ENCODE peak calls at places on chromosomes 11 and 22, in four cellular contexts. One of them, this sample, is unnamed.

GRCh38 chr11:7020183-7020917 is at the start of the genes NLRP14 and ZNF214:
- DNase-seq in cardiac fibroblast: peak; percentile 96
- DNase-seq in activated CD4-positive, alpha-beta T cell treated with anti-CD3 and anti-CD28 coated beads for 4 hours: no peak
- DNase-seq in stimulated activated CD4-positive, alpha-beta T cell treated with anti-CD3 and anti-CD28 coated beads, Interleukin-1b, Interleukin-23, amount 100 ng/mL, for 24 hours: no peak
- DNase-seq in this sample: no peak

GRCh38 chr22:45502215-45503070 is at the start of gene FBLN1:
- DNase-seq in stimulated activated CD4-positive, alpha-beta T cell treated with anti-CD3 and anti-CD28 coated beads, Interleukin-1b, Interleukin-23, amount 100 ng/mL, for 24 hours: no peak
- DNase-seq in cardiac fibroblast: peak; percentile 46
- DNase-seq in activated CD4-positive, alpha-beta T cell treated with anti-CD3 and anti-CD28 coated beads for 4 hours: no peak
- DNase-seq in this sample: no peak

GRCh38 chr11:126892781-126893180 is 107.8 kb downstream of the KIRREL3 start:
- DNase-seq in activated CD4-positive, alpha-beta T cell treated with anti-CD3 and anti-CD28 coated beads for 4 hours: no peak
- DNase-seq in cardiac fibroblast: no peak
- DNase-seq in stimulated activated CD4-positive, alpha-beta T cell treated with anti-CD3 and anti-CD28 coated beads, Interleukin-1b, Interleukin-23, amount 100 ng/mL, for 24 hours: no peak
- DNase-seq in this sample: no peak

GRCh38 chr11:126257144-126257543 is 11.6 kb downstream of the SRPRA start:
- DNase-seq in activated CD4-positive, alpha-beta T cell treated with anti-CD3 and anti-CD28 coated beads for 4 hours: no peak
- DNase-seq in cardiac fibroblast: no peak
- DNase-seq in stimulated activated CD4-positive, alpha-beta T cell treated with anti-CD3 and anti-CD28 coated beads, Interleukin-1b, Interleukin-23, amount 100 ng/mL, for 24 hours: no peak
- DNase-seq in this sample: no peak

GRCh38 chr11:32586576-32587190 is 3.1 kb downstream of the EIF3M start:
- DNase-seq in activated CD4-positive, alpha-beta T cell treated with anti-CD3 and anti-CD28 coated beads for 4 hours: no peak
- DNase-seq in cardiac fibroblast: peak; percentile 35
- DNase-seq in stimulated activated CD4-positive, alpha-beta T cell treated with anti-CD3 and anti-CD28 coated beads, Interleukin-1b, Interleukin-23, amount 100 ng/mL, for 24 hours: no peak
- DNase-seq in this sample: no peak

GRCh38 chr11:95912902-95913560 is 10.9 kb downstream of the MTMR2 start:
- DNase-seq in activated CD4-positive, alpha-beta T cell treated with anti-CD3 and anti-CD28 coated beads for 4 hours: no peak
- DNase-seq in stimulated activated CD4-positive, alpha-beta T cell treated with anti-CD3 and anti-CD28 coated beads, Interleukin-1b, Interleukin-23, amount 100 ng/mL, for 24 hours: no peak
- DNase-seq in cardiac fibroblast: peak; percentile 41
- DNase-seq in this sample: no peak

GRCh38 chr11:61667684-61668320 is 12.4 kb upstream of the DAGLA start:
- DNase-seq in activated CD4-positive, alpha-beta T cell treated with anti-CD3 and anti-CD28 coated beads for 4 hours: no peak
- DNase-seq in stimulated activated CD4-positive, alpha-beta T cell treated with anti-CD3 and anti-CD28 coated beads, Interleukin-1b, Interleukin-23, amount 100 ng/mL, for 24 hours: no peak
- DNase-seq in cardiac fibroblast: no peak
- DNase-seq in this sample: no peak

GRCh38 chr22:37267661-37268413 is 14.5 kb upstream of the CYTH4 start:
- DNase-seq in activated CD4-positive, alpha-beta T cell treated with anti-CD3 and anti-CD28 coated beads for 4 hours: no peak
- DNase-seq in cardiac fibroblast: no peak
- DNase-seq in stimulated activated CD4-positive, alpha-beta T cell treated with anti-CD3 and anti-CD28 coated beads, Interleukin-1b, Interleukin-23, amount 100 ng/mL, for 24 hours: no peak
- DNase-seq in this sample: no peak

GRCh38 chr11:77199346-77199745 is 71.3 kb downstream of the MYO7A start:
- DNase-seq in activated CD4-positive, alpha-beta T cell treated with anti-CD3 and anti-CD28 coated beads for 4 hours: no peak
- DNase-seq in cardiac fibroblast: no peak
- DNase-seq in stimulated activated CD4-positive, alpha-beta T cell treated with anti-CD3 and anti-CD28 coated beads, Interleukin-1b, Interleukin-23, amount 100 ng/mL, for 24 hours: no peak
- DNase-seq in this sample: no peak

GRCh38 chr11:66220566-66220935 is 47.9 kb upstream of the RAB1B start:
- DNase-seq in cardiac fibroblast: no peak
- DNase-seq in activated CD4-positive, alpha-beta T cell treated with anti-CD3 and anti-CD28 coated beads for 4 hours: no peak
- DNase-seq in stimulated activated CD4-positive, alpha-beta T cell treated with anti-CD3 and anti-CD28 coated beads, Interleukin-1b, Interleukin-23, amount 100 ng/mL, for 24 hours: no peak
- DNase-seq in this sample: no peak

GRCh38 chr11:112281776-112282175 is 21.1 kb upstream of the PLET1 start:
- DNase-seq in cardiac fibroblast: no peak
- DNase-seq in stimulated activated CD4-positive, alpha-beta T cell treated with anti-CD3 and anti-CD28 coated beads, Interleukin-1b, Interleukin-23, amount 100 ng/mL, for 24 hours: no peak
- DNase-seq in activated CD4-positive, alpha-beta T cell treated with anti-CD3 and anti-CD28 coated beads for 4 hours: no peak
- DNase-seq in this sample: no peak

GRCh38 chr11:46426233-46426991 is 34.8 kb upstream of the CHRM4 start:
- DNase-seq in cardiac fibroblast: no peak
- DNase-seq in stimulated activated CD4-positive, alpha-beta T cell treated with anti-CD3 and anti-CD28 coated beads, Interleukin-1b, Interleukin-23, amount 100 ng/mL, for 24 hours: no peak
- DNase-seq in activated CD4-positive, alpha-beta T cell treated with anti-CD3 and anti-CD28 coated beads for 4 hours: no peak
- DNase-seq in this sample: no peak

GRCh38 chr11:65398362-65398910 is 12.0 kb downstream of the FRMD8 start:
- DNase-seq in stimulated activated CD4-positive, alpha-beta T cell treated with anti-CD3 and anti-CD28 coated beads, Interleukin-1b, Interleukin-23, amount 100 ng/mL, for 24 hours: no peak
- DNase-seq in cardiac fibroblast: no peak
- DNase-seq in activated CD4-positive, alpha-beta T cell treated with anti-CD3 and anti-CD28 coated beads for 4 hours: no peak
- DNase-seq in this sample: no peak

GRCh38 chr11:92765965-92766371 is 203.5 kb upstream of the MTNR1B start:
- DNase-seq in cardiac fibroblast: peak; percentile 63
- DNase-seq in activated CD4-positive, alpha-beta T cell treated with anti-CD3 and anti-CD28 coated beads for 4 hours: no peak
- DNase-seq in stimulated activated CD4-positive, alpha-beta T cell treated with anti-CD3 and anti-CD28 coated beads, Interleukin-1b, Interleukin-23, amount 100 ng/mL, for 24 hours: no peak
- DNase-seq in this sample: no peak

GRCh38 chr11:23772081-23772480 is 724.8 kb upstream of the LUZP2 start:
- DNase-seq in stimulated activated CD4-positive, alpha-beta T cell treated with anti-CD3 and anti-CD28 coated beads, Interleukin-1b, Interleukin-23, amount 100 ng/mL, for 24 hours: no peak
- DNase-seq in activated CD4-positive, alpha-beta T cell treated with anti-CD3 and anti-CD28 coated beads for 4 hours: no peak
- DNase-seq in cardiac fibroblast: no peak
- DNase-seq in this sample: no peak

GRCh38 chr22:43507235-43507634 is 95.4 kb downstream of the MPPED1 start:
- DNase-seq in stimulated activated CD4-positive, alpha-beta T cell treated with anti-CD3 and anti-CD28 coated beads, Interleukin-1b, Interleukin-23, amount 100 ng/mL, for 24 hours: no peak
- DNase-seq in cardiac fibroblast: no peak
- DNase-seq in activated CD4-positive, alpha-beta T cell treated with anti-CD3 and anti-CD28 coated beads for 4 hours: no peak
- DNase-seq in this sample: no peak

GRCh38 chr11:20647976-20648565 is 21.3 kb upstream of the NELL1 start:
- DNase-seq in activated CD4-positive, alpha-beta T cell treated with anti-CD3 and anti-CD28 coated beads for 4 hours: peak; percentile 31
- DNase-seq in cardiac fibroblast: peak; percentile 57
- DNase-seq in stimulated activated CD4-positive, alpha-beta T cell treated with anti-CD3 and anti-CD28 coated beads, Interleukin-1b, Interleukin-23, amount 100 ng/mL, for 24 hours: peak; percentile 3
- DNase-seq in this sample: no peak

GRCh38 chr22:23251445-23252093 is 71.3 kb downstream of the BCR start:
- DNase-seq in activated CD4-positive, alpha-beta T cell treated with anti-CD3 and anti-CD28 coated beads for 4 hours: peak; percentile 22
- DNase-seq in cardiac fibroblast: no peak
- DNase-seq in stimulated activated CD4-positive, alpha-beta T cell treated with anti-CD3 and anti-CD28 coated beads, Interleukin-1b, Interleukin-23, amount 100 ng/mL, for 24 hours: no peak
- DNase-seq in this sample: no peak

GRCh38 chr11:85589373-85589772 is 37.8 kb downstream of the DLG2 start:
- DNase-seq in stimulated activated CD4-positive, alpha-beta T cell treated with anti-CD3 and anti-CD28 coated beads, Interleukin-1b, Interleukin-23, amount 100 ng/mL, for 24 hours: no peak
- DNase-seq in cardiac fibroblast: no peak
- DNase-seq in activated CD4-positive, alpha-beta T cell treated with anti-CD3 and anti-CD28 coated beads for 4 hours: no peak
- DNase-seq in this sample: no peak

GRCh38 chr11:70075836-70076235 is 2.3 kb upstream of the ANO1 start:
- DNase-seq in activated CD4-positive, alpha-beta T cell treated with anti-CD3 and anti-CD28 coated beads for 4 hours: no peak
- DNase-seq in cardiac fibroblast: no peak
- DNase-seq in stimulated activated CD4-positive, alpha-beta T cell treated with anti-CD3 and anti-CD28 coated beads, Interleukin-1b, Interleukin-23, amount 100 ng/mL, for 24 hours: no peak
- DNase-seq in this sample: no peak

GRCh38 chr11:107218123-107219084 is 200.1 kb upstream of the GUCY1A2 start:
- DNase-seq in stimulated activated CD4-positive, alpha-beta T cell treated with anti-CD3 and anti-CD28 coated beads, Interleukin-1b, Interleukin-23, amount 100 ng/mL, for 24 hours: no peak
- DNase-seq in activated CD4-positive, alpha-beta T cell treated with anti-CD3 and anti-CD28 coated beads for 4 hours: no peak
- DNase-seq in cardiac fibroblast: no peak
- DNase-seq in this sample: no peak

GRCh38 chr22:17781319-17782031 is 7.2 kb upstream of the BID start:
- DNase-seq in cardiac fibroblast: peak; percentile 87
- DNase-seq in activated CD4-positive, alpha-beta T cell treated with anti-CD3 and anti-CD28 coated beads for 4 hours: peak; percentile 60
- DNase-seq in stimulated activated CD4-positive, alpha-beta T cell treated with anti-CD3 and anti-CD28 coated beads, Interleukin-1b, Interleukin-23, amount 100 ng/mL, for 24 hours: peak; percentile 47
- DNase-seq in this sample: peak; percentile 73

GRCh38 chr11:13956988-13957387 is 5.5 kb upstream of the SPON1 start:
- DNase-seq in activated CD4-positive, alpha-beta T cell treated with anti-CD3 and anti-CD28 coated beads for 4 hours: no peak
- DNase-seq in stimulated activated CD4-positive, alpha-beta T cell treated with anti-CD3 and anti-CD28 coated beads, Interleukin-1b, Interleukin-23, amount 100 ng/mL, for 24 hours: no peak
- DNase-seq in cardiac fibroblast: no peak
- DNase-seq in this sample: no peak

GRCh38 chr22:32653823-32654222 is 147.7 kb upstream of the TIMP3 start:
- DNase-seq in cardiac fibroblast: no peak
- DNase-seq in activated CD4-positive, alpha-beta T cell treated with anti-CD3 and anti-CD28 coated beads for 4 hours: no peak
- DNase-seq in stimulated activated CD4-positive, alpha-beta T cell treated with anti-CD3 and anti-CD28 coated beads, Interleukin-1b, Interleukin-23, amount 100 ng/mL, for 24 hours: no peak
- DNase-seq in this sample: no peak

GRCh38 chr11:99277281-99277680 is 256.5 kb downstream of the CNTN5 start:
- DNase-seq in stimulated activated CD4-positive, alpha-beta T cell treated with anti-CD3 and anti-CD28 coated beads, Interleukin-1b, Interleukin-23, amount 100 ng/mL, for 24 hours: no peak
- DNase-seq in activated CD4-positive, alpha-beta T cell treated with anti-CD3 and anti-CD28 coated beads for 4 hours: no peak
- DNase-seq in cardiac fibroblast: no peak
- DNase-seq in this sample: no peak

GRCh38 chr11:30760341-30760740 is 174.2 kb upstream of the MPPED2 start:
- DNase-seq in stimulated activated CD4-positive, alpha-beta T cell treated with anti-CD3 and anti-CD28 coated beads, Interleukin-1b, Interleukin-23, amount 100 ng/mL, for 24 hours: no peak
- DNase-seq in cardiac fibroblast: no peak
- DNase-seq in activated CD4-positive, alpha-beta T cell treated with anti-CD3 and anti-CD28 coated beads for 4 hours: no peak
- DNase-seq in this sample: no peak

GRCh38 chr11:65915101-65915820 is 3.6 kb downstream of the C11orf68 start:
- DNase-seq in cardiac fibroblast: no peak
- DNase-seq in activated CD4-positive, alpha-beta T cell treated with anti-CD3 and anti-CD28 coated beads for 4 hours: no peak
- DNase-seq in stimulated activated CD4-positive, alpha-beta T cell treated with anti-CD3 and anti-CD28 coated beads, Interleukin-1b, Interleukin-23, amount 100 ng/mL, for 24 hours: no peak
- DNase-seq in this sample: no peak

GRCh38 chr22:45994516-45995404 is 17.8 kb upstream of the WNT7B start:
- DNase-seq in activated CD4-positive, alpha-beta T cell treated with anti-CD3 and anti-CD28 coated beads for 4 hours: peak; percentile 80
- DNase-seq in cardiac fibroblast: peak; percentile 70
- DNase-seq in stimulated activated CD4-positive, alpha-beta T cell treated with anti-CD3 and anti-CD28 coated beads, Interleukin-1b, Interleukin-23, amount 100 ng/mL, for 24 hours: peak; percentile 70
- DNase-seq in this sample: peak; percentile 67

GRCh38 chr11:45238724-45239123 is 47.4 kb downstream of the SYT13 start:
- DNase-seq in cardiac fibroblast: peak; percentile 69
- DNase-seq in stimulated activated CD4-positive, alpha-beta T cell treated with anti-CD3 and anti-CD28 coated beads, Interleukin-1b, Interleukin-23, amount 100 ng/mL, for 24 hours: no peak
- DNase-seq in activated CD4-positive, alpha-beta T cell treated with anti-CD3 and anti-CD28 coated beads for 4 hours: no peak
- DNase-seq in this sample: no peak

GRCh38 chr11:27296406-27296994 is 66.5 kb downstream of the CCDC34 start:
- DNase-seq in stimulated activated CD4-positive, alpha-beta T cell treated with anti-CD3 and anti-CD28 coated beads, Interleukin-1b, Interleukin-23, amount 100 ng/mL, for 24 hours: no peak
- DNase-seq in activated CD4-positive, alpha-beta T cell treated with anti-CD3 and anti-CD28 coated beads for 4 hours: no peak
- DNase-seq in cardiac fibroblast: peak; percentile 79
- DNase-seq in this sample: no peak

GRCh38 chr11:58625826-58626460 is 3.5 kb downstream of the CNTF start:
- DNase-seq in cardiac fibroblast: peak; percentile 15
- DNase-seq in activated CD4-positive, alpha-beta T cell treated with anti-CD3 and anti-CD28 coated beads for 4 hours: no peak
- DNase-seq in stimulated activated CD4-positive, alpha-beta T cell treated with anti-CD3 and anti-CD28 coated beads, Interleukin-1b, Interleukin-23, amount 100 ng/mL, for 24 hours: no peak
- DNase-seq in this sample: no peak

GRCh38 chr11:75453916-75454655 is 21.1 kb upstream of the KLHL35 start:
- DNase-seq in cardiac fibroblast: peak; percentile 74
- DNase-seq in activated CD4-positive, alpha-beta T cell treated with anti-CD3 and anti-CD28 coated beads for 4 hours: no peak
- DNase-seq in stimulated activated CD4-positive, alpha-beta T cell treated with anti-CD3 and anti-CD28 coated beads, Interleukin-1b, Interleukin-23, amount 100 ng/mL, for 24 hours: no peak
- DNase-seq in this sample: no peak

GRCh38 chr11:128146926-128147605 is 440.3 kb downstream of the ETS1 start:
- DNase-seq in stimulated activated CD4-positive, alpha-beta T cell treated with anti-CD3 and anti-CD28 coated beads, Interleukin-1b, Interleukin-23, amount 100 ng/mL, for 24 hours: no peak
- DNase-seq in activated CD4-positive, alpha-beta T cell treated with anti-CD3 and anti-CD28 coated beads for 4 hours: no peak
- DNase-seq in cardiac fibroblast: no peak
- DNase-seq in this sample: no peak

GRCh38 chr11:66725646-66726045 is 3.4 kb downstream of the SPTBN2 start:
- DNase-seq in activated CD4-positive, alpha-beta T cell treated with anti-CD3 and anti-CD28 coated beads for 4 hours: no peak
- DNase-seq in cardiac fibroblast: peak; percentile 10
- DNase-seq in stimulated activated CD4-positive, alpha-beta T cell treated with anti-CD3 and anti-CD28 coated beads, Interleukin-1b, Interleukin-23, amount 100 ng/mL, for 24 hours: no peak
- DNase-seq in this sample: no peak

GRCh38 chr22:44190381-44190976 is 9.8 kb downstream of the PARVG start:
- DNase-seq in cardiac fibroblast: no peak
- DNase-seq in activated CD4-positive, alpha-beta T cell treated with anti-CD3 and anti-CD28 coated beads for 4 hours: no peak
- DNase-seq in stimulated activated CD4-positive, alpha-beta T cell treated with anti-CD3 and anti-CD28 coated beads, Interleukin-1b, Interleukin-23, amount 100 ng/mL, for 24 hours: no peak
- DNase-seq in this sample: no peak

This sample was measured in stimulated activated naive CD4-positive, alpha-beta T cell treated with Interleukin-2 at 50 U/mL for 16 hours.